ENCODE peak calls at places on chromosomes 3 and 15, in six cellular contexts. L, U, V, A, J and S are unnamed samples.

GRCh38 chr15:63181658-63182057 is 7.7 kb upstream of the RAB8B start:
- DNase-seq in U (no peak), L (no peak), A (no peak), V (no peak), J (no peak), S (no peak)

GRCh38 chr3:127182446-127182845 is 10.5 kb upstream of the PRR23E start:
- DNase-seq in U (no peak), J (no peak), A (no peak), V (peak), L (no peak), S (no peak)

GRCh38 chr3:171874251-171874679 is 31.1 kb downstream of the TMEM212 start:
- DNase-seq in A (no peak), J (no peak), V (no peak), U (no peak), L (no peak), S (no peak)

GRCh38 chr15:58062983-58063382 is 2.5 kb downstream of the ALDH1A2 start:
- DNase-seq in J (no peak), U (no peak), V (no peak), A (no peak), L (no peak), S (no peak)

GRCh38 chr3:132592211-132592610 is 4.9 kb upstream of the ACKR4 start:
- DNase-seq in L (no peak), J (no peak), U (no peak), V (no peak), A (no peak), S (no peak)

GRCh38 chr3:150238995-150239612 is 169.0 kb upstream of the TSC22D2 start:
- DNase-seq in L (no peak), A (no peak), J (no peak), V (no peak), U (no peak), S (no peak)

GRCh38 chr3:66423791-66424190 is 77.0 kb downstream of the LRIG1 start:
- DNase-seq in A (no peak), L (no peak), J (no peak), V (no peak), U (no peak), S (no peak)

GRCh38 chr15:37981781-37982180 is 47.3 kb downstream of the TMCO5A start:
- DNase-seq in J (peak), V (no peak), U (no peak), A (no peak), L (no peak), S (no peak)

GRCh38 chr15:40108061-40108854 is 421 bp downstream of the BMF start:
- DNase-seq in L (peak), A (no peak), U (no peak), V (peak), J (no peak), S (peak)

GRCh38 chr3:196287066-196287404 is 491 bp downstream of the PCYT1A start:
- DNase-seq in L (peak), J (peak), U (no peak), A (no peak), V (no peak), S (no peak)

GRCh38 chr3:142450881-142451280 is 3.0 kb upstream of the XRN1 start:
- DNase-seq in J (no peak), U (no peak), L (no peak), A (no peak), V (no peak), S (no peak)

GRCh38 chr3:106862067-106862466 is 515.2 kb upstream of the CCDC54 start:
- DNase-seq in U (no peak), A (no peak), L (no peak), J (no peak), V (no peak), S (no peak)

GRCh38 chr15:26844901-26845300 is 22.0 kb upstream of the GABRA5 start:
- DNase-seq in U (no peak), A (no peak), L (no peak), V (no peak), J (no peak), S (no peak)

GRCh38 chr3:133271491-133271890 is 128.4 kb upstream of the BFSP2 start:
- DNase-seq in V (no peak), A (no peak), J (no peak), L (no peak), U (no peak), S (no peak)

GRCh38 chr3:116154389-116154788 is 290.9 kb downstream of the LSAMP start:
- DNase-seq in U (no peak), L (no peak), V (no peak), J (no peak), A (no peak), S (no peak)

GRCh38 chr15:39788108-39788507 is 5.5 kb upstream of the FSIP1 start:
- DNase-seq in V (no peak), J (no peak), L (no peak), U (no peak), A (no peak), S (no peak)

GRCh38 chr3:85228966-85229365 is 270.2 kb downstream of the CADM2 start:
- DNase-seq in U (no peak), J (no peak), V (peak), A (no peak), L (no peak), S (no peak)

GRCh38 chr3:105868450-105868744 is 415 bp downstream of the CBLB start:
- DNase-seq in V (peak), L (peak), J (no peak), U (peak), A (peak), S (peak)

GRCh38 chr15:53918180-53919079 is 59.8 kb upstream of the UNC13C start:
- DNase-seq in J (no peak), A (no peak), L (no peak), U (no peak), V (no peak), S (no peak)

DNA sequence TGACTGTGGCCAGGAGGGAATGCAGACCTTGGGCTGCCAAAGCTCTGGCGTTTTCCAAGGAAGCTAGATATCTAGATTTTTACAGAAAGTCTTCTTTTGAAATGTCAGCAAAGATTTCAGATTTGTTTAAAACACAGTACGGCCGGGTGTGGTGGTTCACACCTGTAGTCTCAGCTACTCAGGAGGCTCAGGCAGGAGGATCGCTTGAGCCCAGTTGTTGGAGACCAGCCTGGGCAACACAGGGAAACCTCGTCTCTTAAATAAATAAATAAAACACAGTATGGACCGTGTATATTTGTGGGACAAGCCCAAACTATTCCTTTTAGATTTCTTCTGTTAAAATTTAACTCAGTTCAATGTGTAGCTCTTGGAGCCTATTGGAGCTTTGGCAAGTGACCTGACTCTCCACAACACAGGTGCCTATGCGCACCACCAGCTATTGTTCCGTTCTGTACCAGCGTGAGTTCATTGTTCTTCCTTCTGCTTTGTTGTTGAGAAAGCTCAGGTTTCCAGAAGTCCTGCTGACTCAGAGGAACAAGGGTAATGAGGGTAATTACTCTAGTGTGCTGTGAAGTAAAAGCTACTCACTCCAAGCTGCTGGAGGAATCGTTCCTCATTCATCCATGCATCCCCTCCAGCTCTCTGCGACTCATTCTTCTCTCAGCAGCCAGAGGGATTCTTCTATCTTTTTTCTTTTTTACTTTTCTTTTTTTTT is 73.1 kb upstream of the SLC6A6 start:
- DNase-seq in A (no peak), U (no peak), V (no peak), J (peak), L (no peak), S (no peak)
- H3K27ac ChIP-seq in A (no peak), U (no peak), V (no peak), J (no peak), L (no peak), S (no peak)

GRCh38 chr3:73504255-73504654 is 120.5 kb downstream of the PDZRN3 start:
- DNase-seq in V (no peak), L (no peak), U (no peak), J (no peak), A (no peak), S (no peak)
- H3K27ac ChIP-seq in V (no peak), L (peak), U (no peak), J (no peak), A (no peak), S (no peak)

DNA sequence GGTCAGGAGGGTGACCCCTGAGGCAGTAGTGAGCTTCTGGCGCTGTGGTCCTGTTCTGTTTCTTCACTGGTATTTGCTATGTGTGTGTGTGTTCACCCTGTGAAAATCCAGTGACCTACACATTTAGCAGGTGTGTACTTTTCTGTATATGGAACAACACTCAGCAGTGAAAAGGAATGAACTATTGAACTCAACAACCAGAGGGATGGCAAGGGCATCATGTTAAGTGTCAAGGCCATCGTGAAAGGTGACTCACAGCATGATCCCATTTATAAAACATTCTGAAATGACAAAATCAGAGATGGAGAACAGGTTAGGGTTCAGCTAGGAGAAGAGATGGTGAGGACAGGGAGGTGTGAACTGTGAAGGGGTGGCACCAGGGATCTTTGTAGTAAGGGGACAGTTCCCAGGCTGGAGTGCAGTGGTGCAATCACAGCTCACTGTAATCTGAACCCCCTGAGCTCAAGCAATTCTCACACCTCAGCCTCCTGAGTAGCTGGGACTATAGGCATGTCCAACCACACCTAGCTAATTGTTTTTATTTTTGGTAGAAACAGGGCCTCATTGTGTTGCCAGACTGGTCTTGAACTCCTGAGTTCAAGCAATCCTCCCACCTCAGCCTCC is 10.0 kb upstream of the RAB43 start:
- DNase-seq in A (no peak), V (no peak), L (no peak), U (no peak), J (no peak), S (no peak)
- H3K27ac ChIP-seq in A (no peak), V (no peak), L (no peak), U (no peak), J (no peak), S (no peak)

DNA sequence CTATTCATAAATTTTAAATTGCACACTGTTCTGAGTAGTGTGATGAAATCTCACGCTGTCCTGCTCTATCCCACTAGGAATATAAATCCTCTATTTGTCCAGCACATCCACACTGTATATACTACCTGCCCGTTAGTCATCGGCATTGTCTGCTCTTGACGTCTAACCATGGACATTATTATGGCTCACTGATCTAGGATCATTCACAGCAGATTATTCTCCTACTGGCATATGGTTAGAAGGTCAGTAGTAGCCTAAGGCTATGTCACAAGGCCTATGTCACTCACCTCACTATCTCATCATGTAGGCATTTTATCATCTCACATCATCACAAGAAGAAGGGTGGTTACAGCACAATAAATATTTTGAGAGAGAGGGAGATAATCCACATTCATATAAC is 121.0 kb downstream of the GSK3B start:
- DNase-seq in L (no peak), J (no peak), U (no peak), V (no peak), A (no peak), S (no peak)
- H3K27ac ChIP-seq in L (no peak), J (no peak), U (no peak), V (no peak), A (no peak), S (no peak)

DNA sequence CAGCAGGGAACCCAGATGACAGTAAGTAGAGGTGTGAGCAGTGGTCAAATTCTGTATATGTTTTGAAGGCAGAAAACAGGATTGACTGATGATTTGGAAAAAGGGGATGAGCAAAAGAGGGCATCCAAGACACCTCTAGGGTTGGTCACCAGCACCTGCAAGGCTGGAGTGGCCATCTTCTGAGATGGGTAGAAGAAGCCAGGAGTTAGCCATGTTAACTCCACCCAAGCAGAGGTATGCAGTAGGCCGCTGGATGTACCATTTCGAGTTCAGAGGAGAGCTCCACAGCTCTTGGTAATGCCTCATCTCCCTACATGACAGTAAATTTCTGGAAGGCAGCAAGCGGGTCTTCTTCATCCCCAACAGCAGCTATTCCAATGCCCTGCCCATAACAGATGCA is 7.0 kb downstream of the RFTN1 start:
- DNase-seq in U (no peak), L (no peak), V (no peak), J (no peak), A (no peak), S (no peak)
- H3K27ac ChIP-seq in U (no peak), L (no peak), V (no peak), J (no peak), A (no peak), S (no peak)

GRCh38 chr3:20055020-20055775 is 15.0 kb downstream of the KAT2B start:
- DNase-seq in J (peak), A (no peak), U (no peak), V (no peak), L (no peak), S (no peak)
- H3K27ac ChIP-seq in J (peak), A (peak), U (peak), V (no peak), L (peak), S (peak)

GRCh38 chr3:186181901-186182300 is 73.0 kb upstream of the ETV5 start:
- DNase-seq in A (no peak), U (no peak), V (no peak), L (no peak), J (no peak), S (no peak)
- H3K27ac ChIP-seq in A (no peak), U (no peak), V (no peak), L (no peak), J (no peak), S (no peak)